ENCODE peak calls at places on chromosomes 7 and 10, in five cellular contexts. A is activated naive CD8-positive, alpha-beta T cell treated with anti-CD3 and anti-CD28 coated beads, Interleukin-2, amount 50 U/mL, for 24 hours; Y is A172; N is stimulated activated CD8-positive, alpha-beta memory T cell treated with anti-CD3 and anti-CD28 coated beads, Interleukin-15, amount 100 ng/mL, for 1 hour; I is hippocampal formation. P is an unnamed sample.

GRCh38 chr7:137888254-137888653 is 41.5 kb upstream of the DGKI start:
- DNase-seq in A (no peak), I (no peak), N (no peak), Y (no peak), P (no peak)

GRCh38 chr10:1567742-1568495 is 169.4 kb downstream of the ADARB2 start:
- DNase-seq in A (no peak), I (no peak), N (no peak), Y (no peak), P (no peak)

GRCh38 chr10:113362645-113363091 is 190.2 kb upstream of the HABP2 start:
- DNase-seq in Y (no peak), I (no peak), N (no peak), A (no peak), P (peak)

GRCh38 chr10:110833234-110833940 is 38.3 kb upstream of the PDCD4 start:
- DNase-seq in N (no peak), Y (no peak), A (no peak), I (no peak), P (no peak)

GRCh38 chr10:76882245-76882644 is 755.4 kb downstream of the KCNMA1 start:
- DNase-seq in A (no peak), Y (no peak), I (no peak), N (no peak), P (no peak)

GRCh38 chr7:57820477-57820876 is 370.5 kb downstream of the ZNF716 start:
- DNase-seq in A (no peak), N (no peak), Y (no peak), I (no peak), P (no peak)

GRCh38 chr10:24669285-24669861 is 54.3 kb downstream of the ARHGAP21 start:
- DNase-seq in A (no peak), Y (no peak), N (no peak), I (no peak), P (no peak)

GRCh38 chr10:34314457-34314856 is 500.6 kb downstream of the PARD3 start:
- DNase-seq in N (no peak), I (no peak), A (no peak), Y (no peak), P (no peak)

GRCh38 chr10:132257271-132257670 is 50.5 kb downstream of the STK32C start:
- DNase-seq in A (peak), I (no peak), N (no peak), Y (peak), P (peak)

GRCh38 chr7:44852590-44852989 is 4.7 kb upstream of the H2AZ2 start:
- DNase-seq in I (no peak), N (no peak), Y (no peak), A (no peak), P (no peak)

GRCh38 chr7:4449263-4449662 is 232.8 kb upstream of the FOXK1 start:
- DNase-seq in N (no peak), A (no peak), Y (no peak), I (no peak), P (no peak)

GRCh38 chr10:125115409-125115808 is 45.0 kb downstream of the CTBP2 start:
- DNase-seq in A (no peak), Y (no peak), I (no peak), N (no peak), P (no peak)

GRCh38 chr7:19352271-19352670 is 207.1 kb upstream of the FERD3L start:
- DNase-seq in Y (no peak), N (no peak), I (no peak), A (no peak), P (no peak)

GRCh38 chr10:17981766-17982380 is 30.2 kb downstream of the SLC39A12 start:
- DNase-seq in A (no peak), Y (peak), I (no peak), N (no peak), P (peak)

GRCh38 chr10:113131611-113132330 is 181.7 kb downstream of the TCF7L2 start:
- DNase-seq in A (no peak), N (no peak), Y (peak), I (no peak), P (no peak)

GRCh38 chr7:79732535-79732934 is 279.1 kb upstream of the MAGI2 start:
- DNase-seq in A (no peak), Y (no peak), N (no peak), I (no peak), P (no peak)

GRCh38 chr10:69716711-69717560 is 84.8 kb upstream of the COL13A1 start:
- DNase-seq in N (peak), I (no peak), A (peak), Y (peak), P (no peak)

GRCh38 chr7:11319491-11320274 is 346.0 kb downstream of the PHF14 start:
- DNase-seq in I (no peak), N (no peak), Y (peak), A (no peak), P (no peak)

GRCh38 chr10:76576276-76576962 is 1061.2 kb downstream of the KCNMA1 start:
- DNase-seq in Y (peak), I (no peak), N (no peak), A (no peak), P (peak)

GRCh38 chr7:2459674-2460073 is 16.5 kb downstream of the GRIFIN start:
- DNase-seq in A (no peak), N (no peak), I (no peak), Y (no peak), P (no peak)

GRCh38 chr7:51187941-51188340 is 128.7 kb downstream of the COBL start:
- DNase-seq in A (no peak), Y (no peak), I (peak), N (no peak), P (no peak)

GRCh38 chr10:14578060-14578952 is 196.4 kb downstream of the FAM107B start:
- DNase-seq in A (no peak), I (no peak), N (no peak), Y (no peak), P (peak)

GRCh38 chr7:127581716-127582115 is 3.7 kb downstream of the GCC1 start:
- DNase-seq in A (no peak), N (no peak), I (no peak), Y (no peak), P (no peak)

GRCh38 chr7:92567460-92567859 is 22.7 kb downstream of the FAM133B start:
- DNase-seq in I (peak), Y (peak), A (no peak), N (no peak), P (no peak)

GRCh38 chr7:158720107-158720506 is 15.5 kb upstream of the NCAPG2 start:
- DNase-seq in A (no peak), Y (no peak), N (no peak), I (no peak), P (no peak)

GRCh38 chr10:128993911-128994538 is 473.0 kb upstream of the MGMT start:
- DNase-seq in A (no peak), I (no peak), N (no peak), Y (no peak), P (no peak)

GRCh38 chr7:109190766-109191165 is 621.1 kb downstream of the DNAJB9 start:
- DNase-seq in A (no peak), Y (no peak), N (no peak), I (no peak), P (no peak)

GRCh38 chr10:6643962-6644361 is 63.9 kb upstream of the PRKCQ start:
- DNase-seq in N (no peak), I (no peak), Y (no peak), A (no peak), P (no peak)

GRCh38 chr7:6546852-6547251 is 4.4 kb downstream of the GRID2IP start:
- DNase-seq in N (no peak), I (no peak), Y (no peak), A (no peak), P (no peak)

GRCh38 chr10:75187961-75188426 is 22.6 kb upstream of the VDAC2 start:
- DNase-seq in N (peak), Y (peak), A (peak), I (peak), P (peak)